ENCODE peak calls at places on chromosomes 2 and 18, in six cellular contexts. M is aorta, O is IMR-90, D is hippocampal formation, W is MCF 10A, H is midbrain. F is an unnamed sample.

GRCh38 chr2:234979204-234980167 is 27.7 kb downstream of the SH3BP4 start:
- DNase-seq in M (peak; percentile 50), W (no peak), O (peak; percentile 44), H (no peak), D (no peak), F (peak; percentile 42)

GRCh38 chr18:39453882-39454281 is 1888.3 kb upstream of the CELF4 start:
- DNase-seq in M (no peak), D (no peak), O (peak; percentile 65), H (peak; percentile 43), W (peak; percentile 83), F (no peak)

GRCh38 chr2:235688511-235689426 is 194.9 kb downstream of the AGAP1 start:
- DNase-seq in M (no peak), O (no peak), H (peak; percentile 40), D (no peak), W (no peak), F (no peak)

GRCh38 chr2:168231609-168232241 is 15.7 kb downstream of the STK39 start:
- DNase-seq in M (no peak), O (no peak), H (peak; percentile 14), W (no peak), D (peak; percentile 42), F (no peak)

GRCh38 chr2:203740741-203741363 is 34.4 kb downstream of the CD28 start:
- DNase-seq in W (peak; percentile 30), O (peak; percentile 51), D (no peak), M (no peak), H (no peak), F (no peak)

GRCh38 chr2:59850554-59850953 is 702.9 kb downstream of the BCL11A start:
- DNase-seq in D (no peak), O (no peak), H (no peak), W (no peak), M (no peak), F (no peak)

GRCh38 chr2:180890781-180891180 is 89.6 kb upstream of the UBE2E3 start:
- DNase-seq in H (no peak), W (peak; percentile 18), D (no peak), M (no peak), O (peak; percentile 1), F (no peak)

GRCh38 chr2:196337618-196337953 is 166.2 kb upstream of the STK17B start:
- DNase-seq in O (no peak), M (no peak), W (no peak), H (no peak), D (no peak), F (no peak)

GRCh38 chr2:18536100-18536499 is 24.4 kb downstream of the RDH14 start:
- DNase-seq in D (no peak), O (peak; percentile 14), W (peak; percentile 47), M (no peak), H (no peak), F (no peak)